ENCODE peak calls at places on chromosomes 11 and 22, in nine cellular contexts. D is uterus; F is right cardiac atrium; Q is suprapubic skin; Y is trophoblast cell; P is ovary; A is stomach; N is neuronal stem cell; T is CD8-positive, alpha-beta memory T cell. C is an unnamed sample.

GRCh38 chr11:8567597-8568198 is 26.3 kb downstream of the STK33 start:
- DNase-seq in N (no peak), Y (no peak), D (no peak), Q (no peak), F (no peak), T (no peak), P (no peak), A (no peak), C (no peak)

GRCh38 chr11:118998822-118999221 is 884 bp downstream of the CENATAC start:
- DNase-seq in Q (no peak), P (no peak), D (no peak), N (no peak), T (no peak), A (peak; percentile 35), Y (peak; percentile 91), F (no peak), C (peak; percentile 65)

GRCh38 chr11:129061466-129062194 is 119.0 kb upstream of the TP53AIP1 start:
- DNase-seq in D (no peak), N (no peak), P (no peak), A (no peak), T (no peak), Y (peak; percentile 62), F (no peak), Q (no peak), C (no peak)

GRCh38 chr11:121024989-121025388 is 1.1 kb downstream of the TBCEL start:
- DNase-seq in P (no peak), Y (peak; percentile 31), A (no peak), T (no peak), Q (no peak), N (no peak), D (no peak), F (no peak), C (no peak)

GRCh38 chr11:128058580-128059208 is 528.7 kb downstream of the ETS1 start:
- DNase-seq in Y (no peak), F (no peak), P (no peak), A (no peak), T (no peak), Q (no peak), N (no peak), D (no peak), C (no peak)

GRCh38 chr11:86510097-86510496 is 135.4 kb downstream of the CCDC81 start:
- DNase-seq in N (no peak), A (no peak), F (no peak), Q (no peak), T (no peak), D (no peak), P (no peak), Y (no peak), C (no peak)

GRCh38 chr11:125263268-125263790 is 98.8 kb downstream of the PKNOX2 start:
- DNase-seq in A (peak; percentile 53), D (peak; percentile 79), F (peak; percentile 91), Q (no peak), Y (peak; percentile 27), T (no peak), P (peak; percentile 93), N (peak; percentile 94), C (peak; percentile 100)

GRCh38 chr11:529740-530411 is 5.5 kb downstream of the HRAS start:
- DNase-seq in D (no peak), F (no peak), Y (no peak), A (no peak), P (no peak), N (no peak), T (no peak), Q (peak; percentile 75), C (no peak)

GRCh38 chr11:69462106-69463045 is 19.1 kb upstream of the LINC01488 start:
- DNase-seq in T (no peak), Y (no peak), A (no peak), N (no peak), D (no peak), F (no peak), Q (no peak), P (no peak), C (no peak)

GRCh38 chr22:44935724-44936123 is 74.1 kb downstream of the PHF21B start:
- DNase-seq in Q (no peak), D (no peak), F (no peak), Y (no peak), T (no peak), P (no peak), N (no peak), A (no peak), C (no peak)

GRCh38 chr11:5624489-5625278 is at the start of gene TRIM34:
- DNase-seq in Y (peak; percentile 44), T (peak; percentile 67), Q (no peak), D (peak; percentile 44), F (peak; percentile 33), N (peak; percentile 11), A (peak; percentile 56), P (peak; percentile 56), C (peak; percentile 51)

GRCh38 chr11:100821198-100821597 is 134.1 kb downstream of the ARHGAP42 start:
- DNase-seq in T (no peak), F (no peak), A (no peak), D (no peak), Y (no peak), N (peak; percentile 30), Q (no peak), P (no peak), C (no peak)

DNA sequence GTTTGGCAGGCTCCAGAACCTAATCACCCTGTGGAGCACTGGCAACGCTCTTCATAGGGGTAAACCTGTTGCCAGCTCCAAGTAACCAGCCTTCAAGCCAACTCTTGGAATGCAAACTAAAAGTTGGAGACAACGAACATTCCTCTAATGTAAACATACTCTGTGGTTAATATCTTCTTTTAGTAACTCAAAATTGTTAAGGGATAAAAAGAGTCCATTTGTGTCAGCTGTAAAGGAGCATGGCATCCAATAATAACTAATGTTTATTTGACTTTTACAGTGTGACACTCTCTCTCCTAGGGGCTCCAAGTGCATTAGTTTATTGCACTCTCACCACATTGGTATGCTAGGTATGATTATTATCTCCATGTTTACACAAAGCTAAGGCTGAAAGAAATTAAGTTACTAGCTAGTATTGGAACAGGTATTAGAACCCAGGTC is 31.0 kb upstream of the AMOTL1 start:
- DNase-seq in T (no peak), Q (no peak), Y (peak; percentile 75), D (no peak), N (no peak), F (no peak), A (no peak), P (no peak), C (peak; percentile 83)
- H3K4me3 ChIP-seq in T (no peak overlapping the region), Q (no peak overlapping the region), Y (no peak overlapping the region), D (no peak overlapping the region), N (no peak overlapping the region), F (no peak overlapping the region), A (no peak overlapping the region), P (no peak overlapping the region), C (no peak overlapping the region)

DNA sequence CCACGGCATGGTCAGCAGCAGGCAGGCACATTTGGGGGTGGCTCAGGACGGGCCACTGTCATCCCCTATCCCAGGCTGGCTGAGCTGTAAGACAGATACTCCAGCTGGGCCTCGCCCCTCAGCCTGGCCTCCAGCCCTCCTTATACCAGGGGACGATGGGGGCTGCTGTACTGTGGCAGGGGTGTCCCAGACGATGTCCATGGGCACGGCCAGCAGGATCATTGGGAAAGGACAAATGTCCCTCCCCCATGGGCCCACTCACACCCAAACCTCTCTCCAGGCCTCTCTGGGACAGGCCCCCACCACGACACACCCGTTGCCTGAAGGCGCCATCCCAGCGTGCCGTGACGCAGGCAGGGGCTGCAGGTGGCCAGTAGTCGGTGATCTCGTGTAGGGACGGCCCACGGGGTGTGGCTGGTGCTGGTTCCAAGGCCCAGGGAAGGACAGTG is 1.5 kb upstream of the IL17REL start:
- DNase-seq in Y (no peak), Q (no peak), A (no peak), F (no peak), T (peak; percentile 46), P (no peak), D (no peak), N (no peak), C (no peak)
- H3K27me3 ChIP-seq in Y (peaks cover 37% of the 10 kb centered on the region), Q (peaks cover 94% of the 10 kb centered on the region), A (peaks cover 23% of the 10 kb centered on the region), F (no peaks in the 10 kb centered on the region), T (peaks cover 6% of the 10 kb centered on the region), P (peaks cover 4% of the 10 kb centered on the region), D (peaks cover 24% of the 10 kb centered on the region), N (peaks cover 69% of the 10 kb centered on the region), C (no peaks in the 10 kb centered on the region)

DNA sequence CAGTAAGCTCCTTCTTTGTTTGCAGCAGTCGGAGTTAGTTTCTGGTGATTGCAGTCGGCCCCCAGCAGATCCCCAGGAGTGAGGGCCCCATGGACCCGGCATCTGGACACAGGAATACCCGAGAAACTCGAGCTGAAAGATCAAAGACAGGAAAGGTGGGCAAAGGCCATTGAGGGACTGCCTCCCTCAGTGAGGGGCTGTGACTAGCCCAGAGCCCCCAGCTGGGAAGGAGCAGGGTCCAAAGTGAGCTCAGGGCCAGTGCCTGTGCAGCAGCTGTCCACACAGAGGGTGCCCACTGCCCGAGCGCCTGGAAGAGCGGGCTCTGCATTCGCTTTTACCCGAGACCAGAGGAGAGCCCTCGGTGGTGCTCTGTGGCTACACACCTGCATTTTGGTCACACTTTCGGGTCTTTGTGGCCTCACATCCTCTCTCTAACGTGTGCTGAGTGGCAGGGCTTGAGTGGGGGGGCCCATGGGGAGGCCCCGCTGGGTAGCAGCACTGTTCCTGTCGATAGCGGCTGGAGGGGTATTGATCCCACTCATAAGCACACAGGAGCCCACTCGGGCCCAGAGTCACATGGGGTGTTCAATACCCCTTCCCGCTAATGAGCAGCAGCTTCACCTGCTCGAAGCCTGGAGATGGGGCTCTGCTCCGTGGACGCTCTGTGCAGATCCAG is 532.9 kb downstream of the TBC1D22A start:
- DNase-seq in D (no peak), T (no peak), A (peak; percentile 17), F (no peak), P (no peak), N (no peak), Q (peak; percentile 58), Y (no peak), C (no peak)
- H3K9me3 ChIP-seq in D (no peaks in the 10 kb centered on the region), T (no peaks in the 10 kb centered on the region), A (no peaks in the 10 kb centered on the region), F (no peaks in the 10 kb centered on the region), P (no peaks in the 10 kb centered on the region), N (no peaks in the 10 kb centered on the region), Q (no peaks in the 10 kb centered on the region), Y (peaks cover 87% of the 10 kb centered on the region), C (no peaks in the 10 kb centered on the region)

GRCh38 chr22:48099251-48099650 is 1336.8 kb downstream of the TBC1D22A start:
- DNase-seq in T (no peak), A (peak; percentile 20), D (peak; percentile 2), Y (no peak), F (no peak), P (no peak), Q (peak; percentile 52), N (no peak), C (no peak)

GRCh38 chr22:48099671-48100070 is 1337.2 kb downstream of the TBC1D22A start:
- DNase-seq in A (peak; percentile 23), D (peak; percentile 5), Y (no peak), P (no peak), Q (peak; percentile 38), F (no peak), N (no peak), T (no peak), C (no peak)

GRCh38 chr22:48097723-48098122 is 1335.3 kb downstream of the TBC1D22A start:
- DNase-seq in Y (no peak), T (no peak), A (no peak), F (no peak), Q (peak; percentile 18), P (no peak), N (no peak), D (no peak), C (no peak)

GRCh38 chr22:48098243-48098935 is 1335.9 kb downstream of the TBC1D22A start:
- DNase-seq in Y (no peak), P (no peak), A (no peak), N (no peak), Q (no peak), T (peak; percentile 66), D (peak; percentile 1), F (no peak), C (no peak)

DNA sequence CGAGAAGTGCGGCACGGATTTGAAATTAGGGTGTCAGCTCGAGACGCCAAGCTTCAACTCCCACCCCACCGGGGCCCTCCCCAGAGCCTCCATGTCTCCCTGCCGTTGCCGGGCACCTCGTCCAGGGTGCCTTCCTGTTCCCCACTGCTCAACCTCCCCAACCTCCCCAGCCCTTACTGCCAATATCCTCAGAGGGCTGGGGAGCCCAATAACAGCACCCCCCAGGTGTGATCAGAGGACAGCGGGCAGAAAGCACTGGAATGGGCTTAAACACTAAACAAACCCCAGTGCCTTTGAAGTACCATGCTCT is 1336.4 kb downstream of the TBC1D22A start:
- DNase-seq in D (peak; percentile 1), F (no peak), Q (peak; percentile 43), Y (no peak), N (no peak), T (no peak), A (no peak), P (no peak), C (no peak)
- H3K4me3 ChIP-seq in D (no peak overlapping the region), F (no peak overlapping the region), Q (no peak overlapping the region), Y (no peak overlapping the region), N (no peak overlapping the region), T (peak overlapping the region; percentile 7), A (no peak overlapping the region), P (no peak overlapping the region), C (no peak overlapping the region)

C was measured in MG63.